ENCODE peak calls at places on chromosome 14, in seven cellular contexts. O, G, Y, N, R, U and I are unnamed samples.

GRCh38 chr14:98858158-98858557 is 413.8 kb downstream of the BCL11B start:
- DNase-seq in O (no peak), G (no peak), Y (no peak), N (no peak), R (no peak), U (no peak), I (no peak)

GRCh38 chr14:22986508-22987054 is 4.2 kb upstream of the AJUBA start:
- DNase-seq in O (peak), G (peak), Y (peak), N (peak), R (peak), U (peak), I (peak)

GRCh38 chr14:88868558-88869159 is 44.2 kb downstream of the TTC8 start:
- DNase-seq in O (no peak), G (no peak), Y (peak), N (peak), R (no peak), U (no peak), I (no peak)

GRCh38 chr14:72774894-72775620 is 118.8 kb downstream of the DPF3 start:
- DNase-seq in O (no peak), G (no peak), Y (no peak), N (no peak), R (no peak), U (no peak), I (no peak)

GRCh38 chr14:68782091-68782981 is 10.5 kb downstream of the ZFP36L1 start:
- DNase-seq in O (no peak), G (no peak), Y (no peak), N (no peak), R (peak), U (no peak), I (no peak)

GRCh38 chr14:85538636-85539035 is 8.7 kb downstream of the FLRT2 start:
- DNase-seq in O (no peak), G (no peak), Y (no peak), N (no peak), R (no peak), U (no peak), I (no peak)

GRCh38 chr14:50978521-50978871 is 34.2 kb upstream of the PYGL start:
- DNase-seq in O (no peak), G (no peak), Y (no peak), N (no peak), R (no peak), U (no peak), I (no peak)

GRCh38 chr14:50778757-50779483 is 52.0 kb downstream of the NIN start:
- DNase-seq in O (no peak), G (no peak), Y (peak), N (no peak), R (no peak), U (no peak), I (no peak)